ENCODE peak calls at places on chromosomes 5 and 9, in four cellular contexts. P is MM.1S, S is BE2C, Q is retinal pigment epithelial cell. T is an unnamed sample.

GRCh38 chr5:141611289-141611688 is 7.5 kb downstream of the DIAPH1 start:
- DNase-seq in P (no peak), S (no peak), Q (no peak), T (no peak)

GRCh38 chr5:145936401-145937131 is at the start of gene SH3RF2:
- DNase-seq in P (no peak), S (peak; percentile 7), Q (peak; percentile 46), T (no peak)

GRCh38 chr5:95725937-95726810 is 5.0 kb upstream of the RHOBTB3 start:
- DNase-seq in P (peak; percentile 86), S (no peak), Q (no peak), T (peak; percentile 70)

GRCh38 chr9:132182609-132183073 is 20.8 kb downstream of the NTNG2 start:
- DNase-seq in P (no peak), S (peak; percentile 70), Q (no peak), T (no peak)

GRCh38 chr5:68176802-68177479 is 38.6 kb upstream of the PIK3R1 start:
- DNase-seq in P (no peak), S (no peak), Q (no peak), T (no peak)

GRCh38 chr5:16490911-16491310 is 25.3 kb upstream of the ZNF622 start:
- DNase-seq in P (no peak), S (no peak), Q (no peak), T (no peak)

GRCh38 chr9:133168432-133168831 is 4.7 kb upstream of the GBGT1 start:
- DNase-seq in P (no peak), S (no peak), Q (no peak), T (no peak)

GRCh38 chr5:34772267-34772666 is 66.7 kb upstream of the TTC23L start:
- DNase-seq in P (no peak), S (no peak), Q (no peak), T (no peak)

GRCh38 chr5:153513171-153513570 is 22.7 kb downstream of the GRIA1 start:
- DNase-seq in P (no peak), S (no peak), Q (no peak), T (no peak)

GRCh38 chr5:40485021-40485998 is 194.4 kb upstream of the PTGER4 start:
- DNase-seq in P (no peak), S (no peak), Q (no peak), T (peak; percentile 70)

GRCh38 chr9:71683598-71684235 is 84.6 kb downstream of the CEMIP2 start:
- DNase-seq in P (no peak), S (peak; percentile 63), Q (peak; percentile 82), T (no peak)

GRCh38 chr9:88092699-88093359 is 45.4 kb downstream of the SPATA31C2 start:
- DNase-seq in P (no peak), S (no peak), Q (no peak), T (no peak)

GRCh38 chr9:107861075-107861474 is 371.5 kb upstream of the KLF4 start:
- DNase-seq in P (no peak), S (no peak), Q (no peak), T (no peak)

GRCh38 chr5:54091416-54092130 is 218.8 kb downstream of the ARL15 start:
- DNase-seq in P (no peak), S (no peak), Q (no peak), T (no peak)

GRCh38 chr9:91146391-91147019 is 215.2 kb downstream of the AUH start:
- DNase-seq in P (no peak), S (no peak), Q (no peak), T (no peak)

GRCh38 chr9:75235632-75236031 is 147.3 kb downstream of the OSTF1 start:
- DNase-seq in P (no peak), S (no peak), Q (no peak), T (no peak)

GRCh38 chr5:91357012-91357634 is 26.0 kb downstream of the ARRDC3 start:
- DNase-seq in P (no peak), S (no peak), Q (no peak), T (no peak)

GRCh38 chr9:134593756-134594375 is 47.7 kb upstream of the COL5A1 start:
- DNase-seq in P (no peak), S (no peak), Q (no peak), T (no peak)

GRCh38 chr9:135939351-135940265 is 21.6 kb downstream of the UBAC1 start:
- DNase-seq in P (no peak), S (no peak), Q (no peak), T (peak; percentile 23)

GRCh38 chr5:40877371-40877988 is 31.8 kb upstream of the C7 start:
- DNase-seq in P (no peak), S (no peak), Q (no peak), T (no peak)

GRCh38 chr9:16191691-16192402 is 639.0 kb downstream of the CCDC171 start:
- DNase-seq in P (peak; percentile 40), S (peak; percentile 89), Q (peak; percentile 43), T (peak; percentile 68)

GRCh38 chr9:113853333-113853732 is 22.8 kb upstream of the ZNF618 start:
- DNase-seq in P (peak; percentile 20), S (no peak), Q (no peak), T (peak; percentile 13)

GRCh38 chr5:126067404-126067803 is 355.8 kb upstream of the GRAMD2B start:
- DNase-seq in P (no peak), S (no peak), Q (no peak), T (no peak)

GRCh38 chr9:124308606-124309310 is 51.0 kb downstream of the NEK6 start:
- DNase-seq in P (no peak), S (no peak), Q (no peak), T (no peak)
- TF ChIP-seq CTCF in P (no peak), S (no peak), Q (no peak), T (no peak)

DNA sequence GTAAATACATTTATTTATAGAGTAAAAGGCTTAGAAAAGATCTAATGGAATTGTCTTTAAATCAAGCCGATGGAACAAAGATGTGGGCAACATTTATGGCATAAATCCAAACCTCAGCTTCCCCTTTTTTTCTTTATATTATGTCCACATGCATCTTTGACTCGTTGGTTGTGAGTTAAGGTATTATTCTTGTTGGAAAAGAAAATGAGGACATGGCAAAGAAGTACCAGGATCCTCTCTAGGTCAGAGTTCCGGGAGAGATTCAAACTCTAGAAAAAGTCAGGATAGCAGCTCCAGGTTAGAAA is 500 bp upstream of the NME5 start:
- DNase-seq in P (no peak), S (no peak), Q (no peak), T (no peak)
- H3K4me3 ChIP-seq in P (peak overlapping the region; percentile 40), S (peak overlapping the region; percentile 81), Q (peak overlapping the region; percentile 84), T (no peak overlapping the region)

DNA sequence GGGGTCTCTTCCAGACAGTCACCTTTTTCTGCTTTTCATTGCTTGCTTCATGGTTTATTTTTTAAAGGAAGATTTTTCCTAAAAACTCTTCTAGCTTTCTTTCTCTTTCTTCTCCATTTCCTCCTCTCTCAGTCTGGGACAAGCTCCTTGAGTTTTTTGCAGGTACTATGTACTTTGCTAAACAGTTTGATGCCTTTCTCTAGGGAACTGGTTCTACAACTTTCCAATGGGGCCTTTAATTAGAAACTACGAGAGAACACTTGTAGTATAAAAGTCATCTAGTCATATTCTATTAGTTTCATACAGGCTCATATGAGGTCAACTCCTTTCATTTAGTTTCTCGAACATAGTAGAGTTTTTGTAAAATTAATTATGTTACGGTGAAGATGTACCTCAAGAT is 189.6 kb downstream of the DOCK8 start:
- DNase-seq in P (no peak), S (no peak), Q (no peak), T (no peak)
- TF ChIP-seq CTCF in P (no peak), S (no peak), Q (no peak), T (no peak)

GRCh38 chr5:74765201-74765600 is 1.7 kb downstream of the GFM2 start:
- DNase-seq in P (no peak), S (no peak), Q (no peak), T (no peak)
- H3K4me3 ChIP-seq in P (no peak overlapping the region), S (peak overlapping the region; percentile 89), Q (no peak overlapping the region), T (no peak overlapping the region)